ENCODE peak calls at places on chromosomes 16 and 17, in five cellular contexts. B is neuronal stem cell, A is H1, C is trophoblast cell, K is mesenchymal stem cell. L is an unnamed sample.

GRCh38 chr16:85777583-85778310 is 21.6 kb downstream of the EMC8 start:
- DNase-seq in C (peak; percentile 45), K (no peak), B (no peak), A (no peak), L (no peak)

GRCh38 chr16:53085539-53086450 is 31.0 kb downstream of the CHD9 start:
- DNase-seq in K (no peak), A (no peak), C (no peak), B (no peak), L (no peak)

GRCh38 chr17:38465420-38466345 is 37.4 kb downstream of the ARHGAP23 start:
- DNase-seq in K (no peak), A (no peak), B (no peak), C (no peak), L (no peak)

GRCh38 chr17:56884483-56885144 is 29.2 kb downstream of the TRIM25 start:
- DNase-seq in C (no peak), B (no peak), A (no peak), K (no peak), L (no peak)

GRCh38 chr16:10502766-10503165 is 77.6 kb downstream of the EMP2 start:
- DNase-seq in B (no peak), A (no peak), K (no peak), C (no peak), L (no peak)

GRCh38 chr16:5873221-5873620 is 775.6 kb upstream of the EEF2KMT start:
- DNase-seq in K (no peak), A (no peak), B (no peak), C (no peak), L (no peak)

GRCh38 chr16:65312795-65313194 is 190.9 kb upstream of the CDH11 start:
- DNase-seq in C (no peak), A (no peak), K (peak; percentile 15), B (no peak), L (no peak)

GRCh38 chr17:39791296-39791992 is 53.7 kb downstream of the GRB7 start:
- DNase-seq in A (no peak), K (no peak), C (peak; percentile 76), B (peak; percentile 35), L (no peak)

GRCh38 chr17:35825206-35825605 is 15.9 kb downstream of the TAF15 start:
- DNase-seq in C (no peak), K (no peak), B (no peak), A (no peak), L (no peak)

GRCh38 chr16:28063047-28063521 is 430 bp downstream of the GSG1L start:
- DNase-seq in B (no peak), A (no peak), C (no peak), K (peak; percentile 3), L (no peak)

GRCh38 chr16:86929149-86929871 is 351.0 kb downstream of the FOXL1 start:
- DNase-seq in A (no peak), C (peak; percentile 15), B (no peak), K (peak; percentile 86), L (no peak)

GRCh38 chr17:4947411-4948165 is 742 bp downstream of the PFN1 start:
- DNase-seq in B (peak; percentile 59), A (no peak), C (peak; percentile 44), K (peak; percentile 81), L (peak; percentile 72)

GRCh38 chr16:68798398-68798797 is 44.9 kb upstream of the TANGO6 start:
- DNase-seq in C (no peak), B (no peak), A (no peak), K (no peak), L (no peak)

GRCh38 chr17:19269102-19269501 is 31.9 kb downstream of the EPN2 start:
- DNase-seq in C (no peak), K (no peak), A (no peak), B (no peak), L (no peak)
- H3K4me1 ChIP-seq in C (peaks cover 7% of the 10 kb centered on the region), K (peaks cover 24% of the 10 kb centered on the region), A (no peaks in the 10 kb centered on the region), B (peaks cover 13% of the 10 kb centered on the region), L (peaks cover 4% of the 10 kb centered on the region)

GRCh38 chr16:67156146-67156844 is 3.4 kb downstream of the TRADD start:
- DNase-seq in C (no peak), A (no peak), B (no peak), K (no peak), L (peak; percentile 25)

GRCh38 chr16:67157892-67158635 is 1.6 kb downstream of the TRADD start:
- DNase-seq in K (no peak), B (no peak), C (no peak), A (no peak), L (no peak)

GRCh38 chr16:67157106-67157748 is 2.5 kb downstream of the TRADD start:
- DNase-seq in B (no peak), A (no peak), C (no peak), K (no peak), L (no peak)

GRCh38 chr16:67154578-67155304 is 3.9 kb upstream of the B3GNT9 start:
- DNase-seq in A (no peak), C (no peak), K (no peak), B (no peak), L (peak; percentile 54)

DNA sequence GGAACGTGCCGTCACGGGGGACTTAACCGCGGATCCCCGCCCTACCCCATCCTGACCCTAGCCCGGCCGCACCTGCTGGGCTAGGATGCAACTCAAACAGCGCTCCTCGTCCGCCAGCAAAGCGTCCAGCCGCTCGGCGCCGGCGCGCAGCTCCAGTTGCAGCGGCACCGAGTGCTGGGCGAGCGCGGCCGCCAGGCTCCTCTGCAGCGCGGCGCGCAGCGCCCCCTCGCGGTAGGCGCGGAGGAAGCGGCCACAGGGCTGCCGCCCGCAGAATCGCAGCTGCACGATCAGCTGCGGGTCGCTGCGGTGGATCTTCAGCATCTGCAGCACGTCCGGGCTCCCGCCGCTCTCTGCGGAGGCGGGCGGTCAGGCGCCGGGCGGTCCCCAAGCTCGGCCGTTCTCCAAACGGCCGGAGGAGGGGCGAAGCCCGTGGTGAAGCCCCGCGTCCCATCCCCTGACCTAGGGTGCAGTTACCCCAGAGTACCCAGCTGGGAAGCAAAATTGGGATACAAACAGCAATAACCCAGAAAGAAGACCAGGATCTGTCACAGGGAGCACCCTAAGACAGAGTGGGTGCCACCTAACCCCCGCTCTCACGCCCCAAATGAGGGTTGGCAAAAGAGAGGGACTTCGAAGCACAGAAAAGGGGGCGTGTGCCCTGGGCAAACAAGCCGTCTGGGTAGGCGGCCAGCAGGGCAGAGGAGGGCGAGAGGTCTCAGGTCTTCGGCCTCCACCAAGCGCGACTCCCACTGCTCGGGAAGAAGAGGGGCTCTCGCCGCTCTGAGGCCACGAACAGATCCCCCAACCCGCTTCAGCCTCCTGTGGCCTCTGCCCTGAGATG is 4.2 kb downstream of the TRADD start:
- DNase-seq in B (peak; percentile 82), K (peak; percentile 66), C (peak; percentile 90), A (no peak), L (peak; percentile 85)
- H3K9ac ChIP-seq in B (peak overlapping the region; percentile 50), K (peak overlapping the region; percentile 32), C (no peak overlapping the region), A (no peak overlapping the region), L (no peak overlapping the region)

GRCh38 chr17:33371377-33371776 is 78.3 kb upstream of the ASIC2 start:
- DNase-seq in K (no peak), A (no peak), B (no peak), C (peak; percentile 79), L (no peak)

GRCh38 chr17:33369149-33369548 is 76.1 kb upstream of the ASIC2 start:
- DNase-seq in A (no peak), C (peak; percentile 51), B (no peak), K (no peak), L (no peak)

GRCh38 chr17:33366998-33367397 is 73.9 kb upstream of the ASIC2 start:
- DNase-seq in K (no peak), A (no peak), B (no peak), C (no peak), L (no peak)

GRCh38 chr17:33370384-33370783 is 77.3 kb upstream of the ASIC2 start:
- DNase-seq in A (no peak), B (no peak), K (no peak), C (no peak), L (peak; percentile 64)

GRCh38 chr17:33369876-33370275 is 76.8 kb upstream of the ASIC2 start:
- DNase-seq in B (no peak), K (no peak), C (peak; percentile 95), A (no peak), L (no peak)
- H2BK12ac ChIP-seq in B (no peak overlapping the region), K (no peak overlapping the region), C (no peak overlapping the region), A (no peak overlapping the region), L (no peak overlapping the region)

GRCh38 chr17:50636145-50636803 is 1.6 kb downstream of the ABCC3 start:
- DNase-seq in A (no peak), B (no peak), C (no peak), K (no peak), L (no peak)
- H3K4me1 ChIP-seq in A (peaks cover 9% of the 10 kb centered on the region), B (peaks cover 11% of the 10 kb centered on the region), C (peaks cover 21% of the 10 kb centered on the region), K (peaks cover 51% of the 10 kb centered on the region), L (no peaks in the 10 kb centered on the region)

L was measured in H9.